ENCODE peak calls at places on chromosomes 13 and 19, in four cellular contexts. S is A549, R is breast epithelium, P is PC-3. I is an unnamed sample.

GRCh38 chr13:19117913-19118739 is 63.5 kb downstream of the TUBA3C start:
- DNase-seq in R (no peak), P (no peak), S (no peak), I (no peak)

GRCh38 chr13:26216042-26216441 is 6.1 kb downstream of the RNF6 start:
- DNase-seq in S (no peak), R (no peak), P (no peak), I (no peak)

GRCh38 chr19:45179063-45179847 is 671 bp downstream of the BLOC1S3 start:
- DNase-seq in S (no peak), R (no peak), P (peak; percentile 30), I (no peak)

GRCh38 chr13:112885782-112886268 is 83.2 kb upstream of the MCF2L start:
- DNase-seq in P (peak; percentile 83), R (peak; percentile 83), S (peak; percentile 61), I (no peak)

GRCh38 chr13:57045816-57046691 is 94.7 kb upstream of the PRR20A start:
- DNase-seq in P (no peak), S (no peak), R (no peak), I (no peak)

GRCh38 chr19:13920940-13921744 is 15.1 kb downstream of the CC2D1A start:
- DNase-seq in R (no peak), S (peak; percentile 76), P (peak; percentile 60), I (peak; percentile 53)

GRCh38 chr13:70203661-70204229 is 95.5 kb upstream of the KLHL1 start:
- DNase-seq in R (no peak), S (peak; percentile 12), P (peak; percentile 26), I (peak; percentile 27)

GRCh38 chr13:41130356-41130755 is 2.2 kb downstream of the KBTBD6 start:
- DNase-seq in S (no peak), R (no peak), P (no peak), I (no peak)

GRCh38 chr19:36028313-36029041 is 4.2 kb downstream of the CLIP3 start:
- DNase-seq in P (no peak), S (no peak), R (no peak), I (no peak)

GRCh38 chr19:6743714-6744380 is 4.4 kb downstream of the TRIP10 start:
- DNase-seq in S (no peak), R (no peak), P (peak; percentile 47), I (no peak)

GRCh38 chr19:49678970-49679831 is 2.1 kb downstream of the PRMT1 start:
- DNase-seq in R (no peak), S (no peak), P (peak; percentile 32), I (no peak)

GRCh38 chr19:5124111-5124855 is 155.4 kb downstream of the KDM4B start:
- DNase-seq in R (no peak), S (no peak), P (no peak), I (no peak)

GRCh38 chr19:40642757-40643325 is 41.7 kb downstream of the LTBP4 start:
- DNase-seq in P (no peak), S (no peak), R (no peak), I (no peak)

GRCh38 chr19:4618019-4618418 is 21.3 kb upstream of the TNFAIP8L1 start:
- DNase-seq in P (no peak), R (no peak), S (no peak), I (no peak)

GRCh38 chr19:40778865-40779284 is 828 bp downstream of the RAB4B start:
- DNase-seq in P (no peak), R (no peak), S (no peak), I (no peak)

GRCh38 chr13:74839656-74840055 is 642.3 kb downstream of the TBC1D4 start:
- DNase-seq in S (no peak), P (peak; percentile 48), R (no peak), I (no peak)

GRCh38 chr13:25171517-25172302 is at the start of gene AMER2:
- DNase-seq in P (no peak), R (no peak), S (no peak), I (peak; percentile 30)

GRCh38 chr13:113887700-113888201 is 23.9 kb upstream of the GAS6 start:
- DNase-seq in R (no peak), S (no peak), P (no peak), I (no peak)

GRCh38 chr19:590396-590745 is 690 bp downstream of the HCN2 start:
- DNase-seq in S (no peak), P (peak; percentile 11), R (no peak), I (no peak)

GRCh38 chr19:35722897-35723296 is 5.1 kb downstream of the KMT2B start:
- DNase-seq in R (no peak), P (no peak), S (no peak), I (no peak)

GRCh38 chr19:42199440-42200115 is 17.9 kb downstream of the DEDD2 start:
- DNase-seq in P (no peak), S (no peak), R (no peak), I (peak; percentile 77)

GRCh38 chr13:30697177-30697953 is 38.0 kb upstream of the ALOX5AP start:
- DNase-seq in R (no peak), S (no peak), P (no peak), I (no peak)

GRCh38 chr13:37216340-37216739 is 110.9 kb upstream of the CSNK1A1L start:
- DNase-seq in S (no peak), R (no peak), P (no peak), I (no peak)

GRCh38 chr19:15962319-15962718 is 13.5 kb downstream of the OR10H4 start:
- DNase-seq in P (no peak), R (no peak), S (no peak), I (no peak)

GRCh38 chr19:18091217-18091608 is 4.5 kb upstream of the IL12RB1 start:
- DNase-seq in S (no peak), P (no peak), R (no peak), I (peak; percentile 68)

GRCh38 chr13:56189978-56190377 is 950.7 kb upstream of the PRR20A start:
- DNase-seq in S (no peak), P (no peak), R (no peak), I (no peak)

GRCh38 chr13:30551194-30551593 is 66.5 kb upstream of the USPL1 start:
- DNase-seq in P (peak; percentile 58), R (no peak), S (peak; percentile 45), I (peak; percentile 68)

GRCh38 chr19:36489920-36490415 is 607 bp upstream of the ZNF566 start:
- DNase-seq in R (no peak), S (peak; percentile 98), P (peak; percentile 82), I (peak; percentile 92)

GRCh38 chr13:113650731-113651148 is 7.3 kb downstream of the ATP4B start:
- DNase-seq in P (no peak), R (peak; percentile 36), S (no peak), I (no peak)

GRCh38 chr13:101544979-101545378 is 92.5 kb downstream of the ITGBL1 start:
- DNase-seq in P (no peak), S (no peak), R (no peak), I (no peak)

DNA sequence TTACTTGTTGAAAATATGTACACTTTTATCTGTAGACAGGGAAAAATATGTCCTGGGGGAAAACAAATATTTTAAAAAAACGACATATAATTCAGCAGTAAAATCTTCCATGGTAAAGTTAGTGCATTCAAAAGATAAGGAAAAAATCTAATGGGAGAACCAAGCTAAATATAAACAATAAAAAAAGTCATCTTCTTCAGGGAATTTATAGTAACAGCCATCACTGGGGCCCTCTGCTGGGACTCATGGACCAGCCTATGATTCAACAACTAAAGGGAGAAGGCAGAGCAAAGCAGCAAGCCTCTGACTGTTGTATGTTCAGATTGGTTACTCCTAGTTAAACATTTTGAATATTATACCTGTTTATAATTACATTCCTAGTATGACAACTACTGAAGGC is 93.0 kb downstream of the ITGBL1 start:
- DNase-seq in S (no peak), R (no peak), P (peak; percentile 46), I (no peak)
- H3K4me3 ChIP-seq in S (no peak overlapping the region), R (no peak overlapping the region), P (no peak overlapping the region), I (no peak overlapping the region)

DNA sequence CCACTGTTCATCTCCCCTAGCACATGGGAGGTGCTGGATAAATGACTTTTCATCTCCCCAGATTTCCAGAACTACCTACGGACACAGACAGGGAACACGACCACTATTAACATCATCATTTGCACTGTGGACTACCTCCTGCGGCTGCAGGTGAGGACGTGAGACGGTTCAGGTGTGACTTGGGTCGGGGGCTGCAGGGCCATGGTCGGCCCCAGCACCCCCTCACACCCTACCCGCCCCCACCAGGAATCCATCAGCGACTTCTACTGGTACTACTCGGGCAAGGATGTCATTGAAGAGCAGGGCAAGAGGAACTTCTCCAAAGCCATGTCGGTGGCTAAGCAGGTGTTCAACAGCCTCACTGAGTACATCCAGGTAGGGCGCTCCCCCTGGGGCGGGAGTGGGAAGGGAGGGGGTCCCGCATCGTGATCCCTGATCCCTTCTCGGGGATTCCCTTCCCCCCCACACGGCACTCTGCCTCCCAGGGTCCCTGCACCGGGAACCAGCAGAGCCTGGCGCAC is 74.4 kb downstream of the MAP4K1 start:
- DNase-seq in S (no peak), P (no peak), R (no peak), I (no peak)
- H3K4me3 ChIP-seq in S (peak overlapping the region; percentile 37), P (no peak overlapping the region), R (no peak overlapping the region), I (no peak overlapping the region)

DNA sequence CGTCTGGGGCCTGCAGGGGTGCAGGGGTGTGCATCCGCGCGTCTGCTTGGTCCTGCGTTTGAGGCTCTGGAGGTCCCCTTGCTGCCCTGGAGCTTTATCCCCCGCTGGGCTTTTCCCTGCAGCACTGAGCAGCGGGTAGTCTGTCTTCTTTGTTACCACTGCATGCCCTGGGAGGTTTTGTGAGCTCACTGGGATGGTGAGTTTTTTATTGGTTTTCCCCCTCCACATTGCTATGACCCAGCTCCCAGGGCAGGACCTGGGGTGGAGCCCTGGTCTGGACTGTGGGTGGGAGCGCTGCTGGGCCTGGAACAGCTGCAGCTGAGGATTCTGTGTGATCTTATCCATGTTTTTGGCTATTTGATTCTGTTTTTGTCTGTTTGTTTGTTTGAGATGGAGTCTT is 2.8 kb upstream of the ZNF628 start:
- DNase-seq in R (no peak), P (no peak), S (no peak), I (no peak)
- H3K4me3 ChIP-seq in R (no peak overlapping the region), P (no peak overlapping the region), S (no peak overlapping the region), I (no peak overlapping the region)

GRCh38 chr19:51210385-51210784 is 14.5 kb upstream of the CD33 start:
- DNase-seq in P (no peak), S (no peak), R (no peak), I (no peak)

GRCh38 chr19:51207747-51208146 is 17.1 kb upstream of the CD33 start:
- DNase-seq in S (no peak), P (peak; percentile 44), R (no peak), I (no peak)

GRCh38 chr19:51211833-51212232 is 13.0 kb upstream of the CD33 start:
- DNase-seq in P (no peak), S (no peak), R (no peak), I (no peak)
- H3K4me3 ChIP-seq in P (no peak overlapping the region), S (no peak overlapping the region), R (no peak overlapping the region), I (no peak overlapping the region)

GRCh38 chr19:53960187-53960586 is 2.5 kb upstream of the CACNG8 start:
- DNase-seq in R (no peak), P (no peak), S (no peak), I (no peak)
- H3K4me3 ChIP-seq in R (no peak overlapping the region), P (no peak overlapping the region), S (no peak overlapping the region), I (no peak overlapping the region)

GRCh38 chr13:100362371-100362770 is 226.2 kb downstream of the GGACT start:
- DNase-seq in S (no peak), P (no peak), R (no peak), I (no peak)
- H3K4me3 ChIP-seq in S (no peak overlapping the region), P (no peak overlapping the region), R (no peak overlapping the region), I (no peak overlapping the region)

GRCh38 chr19:47663435-47663910 is 49.7 kb upstream of the EHD2 start:
- DNase-seq in R (no peak), S (peak; percentile 31), P (peak; percentile 89), I (no peak)
- H3K4me3 ChIP-seq in R (peak overlapping the region; percentile 9), S (no peak overlapping the region), P (peak overlapping the region; percentile 53), I (no peak overlapping the region)

I was measured in Jurkat, Clone E6-1.